ENCODE peak calls at places on chromosomes 5 and 9, in six cellular contexts. One of them, this sample, is unnamed.

GRCh38 chr5:104754311-104754995 is 1191.9 kb upstream of the NUDT12 start:
- DNase-seq in GM12892: no peak
- DNase-seq in H1: no peak
- DNase-seq in HepG2: no peak
- DNase-seq in GM12878: no peak
- DNase-seq in K562: no peak
- DNase-seq in this sample: no peak

GRCh38 chr5:168434746-168435321 is 51.4 kb upstream of the RARS1 start:
- DNase-seq in GM12892: no peak
- DNase-seq in H1: no peak
- DNase-seq in HepG2: no peak
- DNase-seq in GM12878: no peak
- DNase-seq in K562: no peak
- DNase-seq in this sample: no peak

GRCh38 chr9:87829756-87830155 is 52.9 kb upstream of the SPATA31E1 start:
- DNase-seq in GM12892: no peak
- DNase-seq in H1: no peak
- DNase-seq in HepG2: no peak
- DNase-seq in GM12878: no peak
- DNase-seq in K562: no peak
- DNase-seq in this sample: no peak

GRCh38 chr9:113886003-113886324 is 9.9 kb downstream of the ZNF618 start:
- DNase-seq in GM12892: no peak
- DNase-seq in H1: no peak
- DNase-seq in HepG2: no peak
- DNase-seq in GM12878: no peak
- DNase-seq in K562: no peak
- DNase-seq in this sample: no peak

GRCh38 chr9:127714916-127715442 is 484 bp downstream of the PTRH1 start:
- DNase-seq in GM12892: no peak
- DNase-seq in H1: no peak
- DNase-seq in HepG2: no peak
- DNase-seq in GM12878: no peak
- DNase-seq in K562: peak; percentile 54
- DNase-seq in this sample: peak; percentile 43

GRCh38 chr5:56818409-56819026 is 3.2 kb downstream of the MAP3K1 start:
- DNase-seq in GM12892: no peak
- DNase-seq in H1: no peak
- DNase-seq in HepG2: no peak
- DNase-seq in GM12878: no peak
- DNase-seq in K562: no peak
- DNase-seq in this sample: no peak

GRCh38 chr9:129866373-129867137 is 31.3 kb downstream of the USP20 start:
- DNase-seq in GM12892: no peak
- DNase-seq in H1: no peak
- DNase-seq in HepG2: no peak
- DNase-seq in GM12878: no peak
- DNase-seq in K562: no peak
- DNase-seq in this sample: no peak

GRCh38 chr9:33161011-33161588 is 6.0 kb downstream of the B4GALT1 start:
- DNase-seq in GM12892: no peak
- DNase-seq in H1: no peak
- DNase-seq in HepG2: no peak
- DNase-seq in GM12878: no peak
- DNase-seq in K562: no peak
- DNase-seq in this sample: no peak

GRCh38 chr5:173497685-173498084 is 118.8 kb downstream of the BOD1 start:
- DNase-seq in GM12892: no peak
- DNase-seq in H1: peak; percentile 41
- DNase-seq in HepG2: no peak
- DNase-seq in GM12878: no peak
- DNase-seq in K562: no peak
- DNase-seq in this sample: no peak

GRCh38 chr5:39543335-39543734 is 118.6 kb upstream of the DAB2 start:
- DNase-seq in GM12892: no peak
- DNase-seq in H1: no peak
- DNase-seq in HepG2: no peak
- DNase-seq in GM12878: no peak
- DNase-seq in K562: no peak
- DNase-seq in this sample: no peak

GRCh38 chr5:169814045-169814444 is 166.2 kb downstream of the INSYN2B start:
- DNase-seq in GM12892: no peak
- DNase-seq in H1: no peak
- DNase-seq in HepG2: no peak
- DNase-seq in GM12878: no peak
- DNase-seq in K562: no peak
- DNase-seq in this sample: no peak

GRCh38 chr9:135221576-135221950 is 134.1 kb downstream of the OLFM1 start:
- DNase-seq in GM12892: no peak
- DNase-seq in H1: no peak
- DNase-seq in HepG2: no peak
- DNase-seq in GM12878: no peak
- DNase-seq in K562: no peak
- DNase-seq in this sample: no peak

GRCh38 chr5:149278811-149279210 is 7.2 kb downstream of the AFAP1L1 start:
- DNase-seq in GM12892: no peak
- DNase-seq in H1: no peak
- DNase-seq in HepG2: no peak
- DNase-seq in GM12878: no peak
- DNase-seq in K562: no peak
- DNase-seq in this sample: no peak

GRCh38 chr5:134146651-134147544 is 29.9 kb downstream of the SKP1 start:
- DNase-seq in GM12892: no peak
- DNase-seq in H1: peak; percentile 32
- DNase-seq in HepG2: no peak
- DNase-seq in GM12878: no peak
- DNase-seq in K562: no peak
- DNase-seq in this sample: no peak

GRCh38 chr5:76472338-76473336 is 69.6 kb downstream of the IQGAP2 start:
- DNase-seq in GM12892: no peak
- DNase-seq in H1: no peak
- DNase-seq in HepG2: peak; percentile 90
- DNase-seq in GM12878: no peak
- DNase-seq in K562: no peak
- DNase-seq in this sample: no peak

GRCh38 chr9:81416476-81417298 is 272.7 kb downstream of the TLE1 start:
- DNase-seq in GM12892: no peak
- DNase-seq in H1: no peak
- DNase-seq in HepG2: no peak
- DNase-seq in GM12878: no peak
- DNase-seq in K562: no peak
- DNase-seq in this sample: no peak

GRCh38 chr5:168359820-168360460 is 68.5 kb downstream of the WWC1 start:
- DNase-seq in GM12892: no peak
- DNase-seq in H1: no peak
- DNase-seq in HepG2: no peak
- DNase-seq in GM12878: no peak
- DNase-seq in K562: no peak
- DNase-seq in this sample: no peak

GRCh38 chr5:96714951-96715451 is 52.8 kb downstream of the CAST start:
- DNase-seq in GM12892: no peak
- DNase-seq in H1: no peak
- DNase-seq in HepG2: peak; percentile 96
- DNase-seq in GM12878: no peak
- DNase-seq in K562: peak; percentile 28
- DNase-seq in this sample: no peak

GRCh38 chr5:140292212-140293040 is 10.5 kb downstream of the PFDN1 start:
- DNase-seq in GM12892: no peak
- DNase-seq in H1: no peak
- DNase-seq in HepG2: peak; percentile 9
- DNase-seq in GM12878: no peak
- DNase-seq in K562: no peak
- DNase-seq in this sample: no peak

GRCh38 chr9:88303785-88304495 is 84.3 kb upstream of the SPIN1 start:
- DNase-seq in GM12892: peak; percentile 31
- DNase-seq in H1: no peak
- DNase-seq in HepG2: no peak
- DNase-seq in GM12878: peak; percentile 23
- DNase-seq in K562: no peak
- DNase-seq in this sample: no peak

GRCh38 chr9:129093602-129094386 is 12.9 kb downstream of the DOLPP1 start:
- DNase-seq in GM12892: no peak
- DNase-seq in H1: no peak
- DNase-seq in HepG2: no peak
- DNase-seq in GM12878: no peak
- DNase-seq in K562: no peak
- DNase-seq in this sample: no peak

GRCh38 chr5:38723423-38723822 is 122.4 kb upstream of the OSMR start:
- DNase-seq in GM12892: no peak
- DNase-seq in H1: no peak
- DNase-seq in HepG2: no peak
- DNase-seq in GM12878: no peak
- DNase-seq in K562: no peak
- DNase-seq in this sample: no peak

GRCh38 chr9:90012825-90013425 is 408.1 kb downstream of the GADD45G start:
- DNase-seq in GM12892: no peak
- DNase-seq in H1: no peak
- DNase-seq in HepG2: no peak
- DNase-seq in GM12878: no peak
- DNase-seq in K562: no peak
- DNase-seq in this sample: no peak

GRCh38 chr9:133739408-133740280 is 1.5 kb upstream of the SARDH start:
- DNase-seq in GM12892: no peak
- DNase-seq in H1: no peak
- DNase-seq in HepG2: peak; percentile 91
- DNase-seq in GM12878: no peak
- DNase-seq in K562: no peak
- DNase-seq in this sample: no peak

GRCh38 chr5:25862276-25862675 is 1176.1 kb downstream of the CDH9 start:
- DNase-seq in GM12892: no peak
- DNase-seq in H1: no peak
- DNase-seq in HepG2: no peak
- DNase-seq in GM12878: no peak
- DNase-seq in K562: no peak
- DNase-seq in this sample: no peak

GRCh38 chr9:135644631-135645218 is 5.4 kb upstream of the GLT6D1 start:
- DNase-seq in GM12892: no peak
- DNase-seq in H1: no peak
- DNase-seq in HepG2: no peak
- DNase-seq in GM12878: no peak
- DNase-seq in K562: no peak
- DNase-seq in this sample: no peak

DNA sequence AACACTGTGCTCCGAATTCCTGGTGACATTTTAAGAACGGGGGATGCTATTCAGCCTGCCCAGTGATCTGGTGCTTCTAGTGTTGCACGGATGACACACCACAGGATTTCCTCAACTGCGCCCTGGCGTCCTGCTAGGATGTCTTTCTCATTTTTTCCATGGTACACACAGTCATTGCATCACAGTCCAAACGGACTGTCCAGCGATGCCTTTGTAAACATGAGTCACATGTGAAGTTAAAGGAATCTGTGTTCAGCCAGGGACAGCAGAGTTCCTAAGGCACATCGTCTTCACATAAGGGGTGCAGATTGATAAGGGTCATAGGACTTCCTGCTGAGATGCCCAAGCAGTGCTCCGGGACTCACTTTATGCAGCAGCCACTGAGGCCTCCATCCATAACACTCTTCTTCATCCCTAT is 9.3 kb upstream of the PTPN3 start:
- DNase-seq in GM12892: no peak
- DNase-seq in H1: no peak
- DNase-seq in HepG2: peak; percentile 92
- DNase-seq in GM12878: no peak
- DNase-seq in K562: no peak
- DNase-seq in this sample: no peak
- TF ChIP-seq TAF1 in GM12892: no peak
- TF ChIP-seq TAF1 in H1: no peak
- TF ChIP-seq TAF1 in HepG2: no peak
- TF ChIP-seq TAF1 in GM12878: no peak
- TF ChIP-seq TAF1 in K562: no peak
- TF ChIP-seq TAF1 in this sample: no peak

DNA sequence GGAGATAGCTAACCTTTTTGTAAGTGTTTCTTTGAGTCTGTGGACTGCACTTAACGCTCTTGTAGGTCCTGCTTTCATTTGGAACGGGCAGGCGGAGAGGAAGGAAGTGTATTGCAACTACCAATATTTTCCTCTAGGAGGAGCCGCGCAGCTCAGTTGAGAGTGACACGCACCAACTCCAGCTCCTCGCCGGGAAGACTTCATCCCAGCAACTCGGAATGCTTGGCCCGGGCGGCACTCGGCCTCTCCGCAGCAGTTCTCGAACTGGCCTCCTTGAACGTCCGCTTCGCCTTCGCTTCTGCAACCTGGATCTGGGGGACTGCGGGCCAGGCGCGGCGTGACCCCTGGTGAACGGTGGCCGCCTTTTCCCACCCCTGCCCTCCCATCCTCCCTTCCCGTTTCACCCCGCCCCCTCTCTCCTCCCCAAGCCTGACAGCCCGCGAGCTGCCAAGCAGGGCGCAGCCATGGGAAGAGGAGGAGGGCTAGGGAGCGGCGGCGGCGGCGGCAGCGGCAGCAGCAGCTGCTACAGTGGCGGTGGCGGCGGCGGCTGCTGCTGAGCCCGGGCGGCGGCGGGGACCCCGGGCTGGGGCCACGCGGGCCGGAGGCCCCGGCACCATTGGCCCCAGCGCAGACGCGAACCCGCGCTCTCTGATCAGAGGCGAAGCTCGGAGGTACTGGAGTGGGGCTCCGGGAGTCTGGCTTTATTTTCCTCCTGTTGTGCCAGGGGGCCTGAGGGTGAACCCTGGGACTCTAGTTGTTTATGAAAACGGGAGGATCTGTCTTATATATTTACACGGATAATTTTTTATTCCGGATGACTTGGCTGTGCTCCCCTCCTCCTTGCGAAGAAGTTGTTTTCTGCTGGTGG is at the start of gene GHR:
- DNase-seq in GM12892: peak; percentile 25
- DNase-seq in H1: peak; percentile 83
- DNase-seq in HepG2: peak; percentile 72
- DNase-seq in GM12878: no peak
- DNase-seq in K562: peak; percentile 36
- DNase-seq in this sample: no peak
- TF ChIP-seq POLR2A in GM12892: no peak
- TF ChIP-seq POLR2A in H1: no peak
- TF ChIP-seq POLR2A in HepG2: no peak
- TF ChIP-seq POLR2A in GM12878: no peak
- TF ChIP-seq POLR2A in K562: no peak
- TF ChIP-seq POLR2A in this sample: no peak

DNA sequence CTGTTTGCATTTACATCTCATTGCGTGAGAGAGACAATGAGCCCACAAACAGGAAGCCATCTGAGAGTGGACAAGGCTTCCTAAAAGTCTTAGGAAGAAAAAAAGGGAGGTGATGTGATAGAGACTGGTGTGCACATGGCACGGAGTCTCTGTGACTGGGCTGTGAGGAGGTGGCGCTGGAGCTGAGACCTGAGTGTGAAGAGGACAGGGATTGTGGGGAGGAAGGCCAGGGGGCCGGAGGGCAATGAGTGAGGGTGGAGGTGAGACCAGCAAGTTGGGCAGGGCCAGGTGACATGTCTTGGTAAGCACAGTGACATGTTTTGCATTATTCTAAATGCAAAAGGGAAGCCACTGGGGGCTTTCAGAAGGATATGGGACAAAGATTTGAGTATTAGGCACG is 45.0 kb downstream of the TSPAN17 start:
- DNase-seq in GM12892: no peak
- DNase-seq in H1: no peak
- DNase-seq in HepG2: no peak
- DNase-seq in GM12878: no peak
- DNase-seq in K562: no peak
- DNase-seq in this sample: no peak
- TF ChIP-seq TAF1 in GM12892: no peak
- TF ChIP-seq TAF1 in H1: no peak
- TF ChIP-seq TAF1 in HepG2: no peak
- TF ChIP-seq TAF1 in GM12878: no peak
- TF ChIP-seq TAF1 in K562: no peak
- TF ChIP-seq TAF1 in this sample: no peak

GRCh38 chr5:1490360-1490759 is 33.4 kb downstream of the LPCAT1 start:
- DNase-seq in GM12892: no peak
- DNase-seq in H1: no peak
- DNase-seq in HepG2: no peak
- DNase-seq in GM12878: no peak
- DNase-seq in K562: no peak
- DNase-seq in this sample: no peak
- TF ChIP-seq POLR2A in GM12892: peak; percentile 6
- TF ChIP-seq POLR2A in H1: no peak
- TF ChIP-seq POLR2A in HepG2: no peak
- TF ChIP-seq POLR2A in GM12878: no peak
- TF ChIP-seq POLR2A in K562: no peak
- TF ChIP-seq POLR2A in this sample: no peak